ENCODE peak calls at places on chromosomes 4 and X, in eight cellular contexts. I is EL; T is globus pallidus; L is stimulated activated naive B cell treated with anti-CD40 and anti-IgM and Interleukin-4, amounts not matched to agents 10 μg/mL and 1 μg/mL and 100 μg/mL, for 72 hours; N is amniotic epithelial cell; Z is ACHN; Q is stimulated activated CD4-positive, alpha-beta T cell treated with anti-CD3 and anti-CD28 coated beads, Interleukin-4, amount 100 ng/mL, for 4 hours; S is iPS-NIHi11. R is an unnamed sample.

GRCh38 chrX:134460005-134460860 is at the start of gene HPRT1:
- DNase-seq in Z (peak), T (peak), S (peak), Q (peak), N (peak), I (peak), L (peak), R (peak)

GRCh38 chrX:2484721-2485459 is 15.9 kb downstream of the DHRSX start:
- DNase-seq in Z (no peak), S (no peak), N (peak), I (peak), T (peak), Q (no peak), L (no peak), R (no peak)

GRCh38 chrX:39946822-39947221 is 150.9 kb downstream of the BCOR start:
- DNase-seq in I (peak), N (peak), Q (no peak), T (no peak), Z (peak), L (no peak), S (no peak), R (no peak)

GRCh38 chr4:93317046-93317445 is 511.5 kb upstream of the ATOH1 start:
- DNase-seq in N (no peak), Z (no peak), S (no peak), I (no peak), Q (no peak), T (no peak), L (no peak), R (peak)

GRCh38 chrX:102712967-102713677 is 874 bp downstream of the GPRASP2 start:
- DNase-seq in N (peak), L (no peak), Z (peak), I (peak), S (peak), Q (no peak), T (peak), R (peak)

GRCh38 chr4:66178901-66179300 is 508.6 kb upstream of the EPHA5 start:
- DNase-seq in T (no peak), L (no peak), Z (no peak), I (peak), N (peak), S (peak), Q (no peak), R (no peak)

GRCh38 chrX:35786271-35786670 is 11.9 kb upstream of the MAGEB16 start:
- DNase-seq in I (no peak), L (no peak), Q (no peak), Z (no peak), T (no peak), S (no peak), N (no peak), R (no peak)

GRCh38 chr4:84814100-84814750 is 152.3 kb downstream of the WDFY3 start:
- DNase-seq in Q (no peak), N (peak), S (no peak), I (peak), Z (peak), L (no peak), T (no peak), R (no peak)

GRCh38 chr4:187370918-187371317 is 624.7 kb upstream of the ZFP42 start:
- DNase-seq in Z (no peak), N (no peak), I (no peak), L (no peak), S (no peak), T (no peak), Q (no peak), R (no peak)

GRCh38 chr4:67765401-67765800 is 11.2 kb upstream of the GNRHR start:
- DNase-seq in T (no peak), S (no peak), Q (no peak), N (no peak), Z (no peak), L (no peak), I (peak), R (no peak)

GRCh38 chrX:108437789-108438623 is at the start of gene COL4A6:
- DNase-seq in T (no peak), Z (peak), L (no peak), S (peak), Q (no peak), I (no peak), N (no peak), R (no peak)